ENCODE peak calls at places on chromosomes 13 and 19, in six cellular contexts. F is tibial artery, M is progenitor cell of endocrine pancreas, S is right lobe of liver, G is astrocyte, Z is GM13976. E is an unnamed sample.

GRCh38 chr19:39533791-39534190 is 1.1 kb upstream of the EID2B start:
- DNase-seq in Z (no peak), S (no peak), F (no peak), G (no peak), M (no peak), E (no peak)

GRCh38 chr13:43364210-43365041 is 341.0 kb downstream of the DNAJC15 start:
- DNase-seq in M (no peak), G (peak), Z (no peak), F (no peak), S (no peak), E (no peak)

GRCh38 chr19:47641891-47642485 is 33.1 kb downstream of the BICRA start:
- DNase-seq in G (no peak), Z (no peak), M (no peak), S (no peak), F (no peak), E (no peak)

GRCh38 chr13:61350351-61350750 is 65.3 kb downstream of the PCDH20 start:
- DNase-seq in F (no peak), G (no peak), Z (no peak), M (no peak), S (no peak), E (no peak)

GRCh38 chr19:51457351-51458013 is 772 bp downstream of the SIGLEC8 start:
- DNase-seq in S (no peak), G (no peak), Z (no peak), M (no peak), F (no peak), E (no peak)

GRCh38 chr13:50908371-50908770 is 1.2 kb upstream of the RNASEH2B start:
- DNase-seq in Z (no peak), M (no peak), F (no peak), S (no peak), G (no peak), E (no peak)

GRCh38 chr19:6589711-6590457 is 1.1 kb downstream of the CD70 start:
- DNase-seq in Z (no peak), F (no peak), S (no peak), G (no peak), M (no peak), E (no peak)

GRCh38 chr13:25469179-25469545 is 97.4 kb downstream of the ATP8A2 start:
- DNase-seq in S (no peak), M (no peak), G (no peak), F (no peak), Z (no peak), E (no peak)

DNA sequence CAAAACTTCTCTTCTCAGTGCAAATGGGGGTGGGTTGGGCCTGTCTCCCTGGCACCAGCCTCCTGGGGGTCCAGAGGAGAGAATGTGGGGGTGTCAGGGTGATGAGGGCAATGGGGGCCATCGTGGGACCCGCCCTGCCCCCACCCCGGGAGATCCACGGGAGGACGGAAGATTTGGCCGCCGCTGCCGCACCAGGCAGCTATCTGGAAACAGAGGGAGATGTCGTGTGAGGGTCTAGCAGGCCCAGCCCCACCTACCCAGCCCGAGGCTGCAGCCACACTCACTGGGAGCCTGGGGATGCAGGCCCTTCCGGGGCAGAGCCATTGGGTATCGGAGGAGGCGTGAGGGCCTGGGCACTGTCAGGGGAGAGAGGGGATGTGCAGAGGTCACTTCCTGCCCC is 1.8 kb upstream of the TMEM86B start:
- DNase-seq in M (no peak), S (no peak), F (no peak), Z (no peak), G (no peak), E (no peak)
- TF ChIP-seq CTCF in M (no peak), S (no peak), F (no peak), Z (no peak), G (no peak), E (no peak)

DNA sequence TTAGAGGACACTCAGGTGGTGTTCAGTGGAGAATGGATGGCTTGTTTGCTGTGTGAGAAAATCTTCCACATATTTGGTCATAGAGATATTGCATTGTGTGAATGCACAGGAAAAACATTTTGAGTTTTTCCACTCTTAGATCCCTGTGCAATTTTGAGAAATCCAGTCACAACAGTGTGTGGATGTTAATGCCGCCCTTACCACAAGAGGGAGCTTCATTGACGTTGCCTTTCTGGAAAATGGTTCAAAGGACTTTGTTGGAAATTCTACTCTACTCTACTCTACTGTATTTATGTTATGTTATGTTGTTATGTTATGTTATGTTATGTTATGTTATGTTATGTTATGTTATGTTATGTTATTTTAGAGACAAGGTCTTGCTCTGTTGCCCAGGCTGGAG is 13.4 kb downstream of the ZNF20 start:
- DNase-seq in Z (no peak), G (no peak), S (no peak), F (no peak), M (no peak), E (no peak)
- TF ChIP-seq CTCF in Z (no peak), G (peak), S (peak), F (peak), M (peak), E (peak)

DNA sequence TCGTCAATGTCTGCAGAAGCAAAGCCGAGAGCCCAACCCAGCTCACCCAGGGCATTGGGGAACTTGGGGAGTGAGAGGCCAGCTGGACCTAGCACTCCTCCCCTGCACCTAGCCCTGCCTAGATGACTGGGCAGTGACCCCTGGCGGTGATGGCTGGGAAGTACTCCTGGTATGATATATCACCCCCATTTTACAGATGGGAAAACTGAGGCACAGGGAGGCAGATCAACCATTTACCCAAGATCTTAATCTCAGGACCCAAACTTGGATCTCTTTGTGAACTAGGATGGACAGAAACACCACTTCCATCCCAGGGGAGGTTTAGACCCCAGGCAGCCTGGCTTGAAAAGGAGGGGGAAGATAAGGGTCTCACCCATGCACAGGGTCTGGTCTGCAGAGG is 43.5 kb downstream of the CCL25 start:
- DNase-seq in Z (no peak), M (no peak), F (no peak), S (no peak), G (no peak), E (no peak)
- TF ChIP-seq CTCF in Z (peak), M (no peak), F (no peak), S (no peak), G (no peak), E (no peak)

GRCh38 chr19:16518483-16519229 is 22.5 kb downstream of the C19orf44 start:
- DNase-seq in F (no peak), M (no peak), S (no peak), G (no peak), Z (no peak), E (no peak)
- TF ChIP-seq CTCF in F (no peak), M (peak), S (no peak), G (no peak), Z (no peak), E (no peak)

GRCh38 chr19:35524181-35524838 is 3.8 kb downstream of the SBSN start:
- DNase-seq in F (no peak), S (no peak), G (no peak), Z (no peak), M (no peak), E (no peak)
- TF ChIP-seq CTCF in F (no peak), S (no peak), G (no peak), Z (no peak), M (no peak), E (no peak)